ENCODE peak calls at places on chromosomes 4 and X, in eight cellular contexts. One of them, this sample, is unnamed.

GRCh38 chr4:34486964-34487363 is 1757.3 kb downstream of the ARAP2 start:
- DNase-seq in tibial artery: no peak
- DNase-seq in substantia nigra: no peak
- DNase-seq in effector CD4-positive, alpha-beta T cell: no peak
- DNase-seq in omental fat pad: no peak
- DNase-seq in foreskin fibroblast: no peak
- DNase-seq in NCI-H510A treated with DMSO at 0.1 percent for 48 hours: no peak
- DNase-seq in fibroblast of lung: no peak
- DNase-seq in this sample: no peak

GRCh38 chr4:115454228-115454627 is 340.8 kb upstream of the NDST4 start:
- DNase-seq in foreskin fibroblast: no peak
- DNase-seq in NCI-H510A treated with DMSO at 0.1 percent for 48 hours: no peak
- DNase-seq in tibial artery: no peak
- DNase-seq in fibroblast of lung: no peak
- DNase-seq in omental fat pad: no peak
- DNase-seq in substantia nigra: no peak
- DNase-seq in effector CD4-positive, alpha-beta T cell: no peak
- DNase-seq in this sample: no peak

GRCh38 chrX:133676344-133677122 is 261.2 kb upstream of the GPC4 start:
- DNase-seq in foreskin fibroblast: no peak
- DNase-seq in substantia nigra: no peak
- DNase-seq in effector CD4-positive, alpha-beta T cell: no peak
- DNase-seq in fibroblast of lung: no peak
- DNase-seq in tibial artery: no peak
- DNase-seq in NCI-H510A treated with DMSO at 0.1 percent for 48 hours: peak; percentile 85
- DNase-seq in omental fat pad: no peak
- DNase-seq in this sample: no peak

GRCh38 chrX:2819345-2820130 is 9.2 kb upstream of the GYG2 start:
- DNase-seq in omental fat pad: no peak
- DNase-seq in fibroblast of lung: peak; percentile 21
- DNase-seq in substantia nigra: no peak
- DNase-seq in tibial artery: no peak
- DNase-seq in NCI-H510A treated with DMSO at 0.1 percent for 48 hours: no peak
- DNase-seq in foreskin fibroblast: no peak
- DNase-seq in effector CD4-positive, alpha-beta T cell: no peak
- DNase-seq in this sample: no peak

GRCh38 chrX:48504261-48504660 is 4.5 kb upstream of the PORCN start:
- DNase-seq in omental fat pad: no peak
- DNase-seq in effector CD4-positive, alpha-beta T cell: no peak
- DNase-seq in substantia nigra: no peak
- DNase-seq in foreskin fibroblast: no peak
- DNase-seq in NCI-H510A treated with DMSO at 0.1 percent for 48 hours: no peak
- DNase-seq in tibial artery: no peak
- DNase-seq in fibroblast of lung: no peak
- DNase-seq in this sample: no peak

GRCh38 chr4:165662341-165662740 is 210.7 kb upstream of the TLL1 start:
- DNase-seq in effector CD4-positive, alpha-beta T cell: no peak
- DNase-seq in tibial artery: no peak
- DNase-seq in fibroblast of lung: no peak
- DNase-seq in NCI-H510A treated with DMSO at 0.1 percent for 48 hours: no peak
- DNase-seq in foreskin fibroblast: no peak
- DNase-seq in omental fat pad: no peak
- DNase-seq in substantia nigra: no peak
- DNase-seq in this sample: no peak

GRCh38 chrX:41419082-41419481 is 28.1 kb upstream of the NYX start:
- DNase-seq in tibial artery: no peak
- DNase-seq in substantia nigra: no peak
- DNase-seq in fibroblast of lung: no peak
- DNase-seq in omental fat pad: no peak
- DNase-seq in NCI-H510A treated with DMSO at 0.1 percent for 48 hours: no peak
- DNase-seq in effector CD4-positive, alpha-beta T cell: no peak
- DNase-seq in foreskin fibroblast: no peak
- DNase-seq in this sample: no peak

GRCh38 chr4:124953059-124953850 is 240.7 kb upstream of the ANKRD50 start:
- DNase-seq in omental fat pad: no peak
- DNase-seq in tibial artery: no peak
- DNase-seq in fibroblast of lung: peak; percentile 96
- DNase-seq in foreskin fibroblast: peak; percentile 72
- DNase-seq in NCI-H510A treated with DMSO at 0.1 percent for 48 hours: no peak
- DNase-seq in effector CD4-positive, alpha-beta T cell: no peak
- DNase-seq in substantia nigra: no peak
- DNase-seq in this sample: no peak

GRCh38 chr4:112975567-112976355 is 73.7 kb upstream of the ANK2 start:
- DNase-seq in substantia nigra: no peak
- DNase-seq in fibroblast of lung: no peak
- DNase-seq in foreskin fibroblast: no peak
- DNase-seq in tibial artery: no peak
- DNase-seq in NCI-H510A treated with DMSO at 0.1 percent for 48 hours: no peak
- DNase-seq in effector CD4-positive, alpha-beta T cell: no peak
- DNase-seq in omental fat pad: no peak
- DNase-seq in this sample: no peak

GRCh38 chr4:125836597-125837195 is 521.9 kb downstream of the FAT4 start:
- DNase-seq in NCI-H510A treated with DMSO at 0.1 percent for 48 hours: no peak
- DNase-seq in effector CD4-positive, alpha-beta T cell: no peak
- DNase-seq in fibroblast of lung: no peak
- DNase-seq in substantia nigra: no peak
- DNase-seq in omental fat pad: no peak
- DNase-seq in tibial artery: no peak
- DNase-seq in foreskin fibroblast: peak; percentile 1
- DNase-seq in this sample: no peak

GRCh38 chrX:38055170-38055847 is 49.0 kb downstream of the SYTL5 start:
- DNase-seq in tibial artery: no peak
- DNase-seq in fibroblast of lung: peak; percentile 62
- DNase-seq in substantia nigra: no peak
- DNase-seq in effector CD4-positive, alpha-beta T cell: no peak
- DNase-seq in omental fat pad: no peak
- DNase-seq in NCI-H510A treated with DMSO at 0.1 percent for 48 hours: no peak
- DNase-seq in foreskin fibroblast: peak; percentile 65
- DNase-seq in this sample: no peak

GRCh38 chr4:183182873-183183725 is 84.0 kb downstream of the WWC2 start:
- DNase-seq in foreskin fibroblast: peak; percentile 79
- DNase-seq in tibial artery: peak; percentile 45
- DNase-seq in substantia nigra: no peak
- DNase-seq in effector CD4-positive, alpha-beta T cell: peak; percentile 2
- DNase-seq in omental fat pad: no peak
- DNase-seq in NCI-H510A treated with DMSO at 0.1 percent for 48 hours: peak; percentile 24
- DNase-seq in fibroblast of lung: peak; percentile 75
- DNase-seq in this sample: no peak